ENCODE peak calls at places on chromosomes 5 and 9, in ten cellular contexts. V, O, L, X, S, N, P, K, T and Z are unnamed samples.

GRCh38 chr9:73451003-73451402 is 299.3 kb downstream of the ANXA1 start:
- DNase-seq in V (no peak), O (no peak), L (no peak), X (no peak), S (peak), N (no peak), P (no peak), K (no peak), T (no peak), Z (peak)

GRCh38 chr5:568809-569208 is 43.3 kb upstream of the CEP72 start:
- DNase-seq in V (no peak), O (no peak), L (no peak), X (no peak), S (no peak), N (no peak), P (no peak), K (no peak), T (no peak), Z (no peak)

GRCh38 chr9:135666534-135667402 is 3.7 kb downstream of the LCN9 start:
- DNase-seq in V (no peak), O (no peak), L (no peak), X (no peak), S (no peak), N (peak), P (no peak), K (no peak), T (no peak), Z (no peak)

GRCh38 chr5:72151169-72151568 is 43.9 kb downstream of the MAP1B start:
- DNase-seq in V (no peak), O (no peak), L (peak), X (no peak), S (no peak), N (no peak), P (no peak), K (no peak), T (no peak), Z (no peak)

GRCh38 chr5:57650360-57651069 is 167.9 kb upstream of the ACTBL2 start:
- DNase-seq in V (peak), O (peak), L (peak), X (peak), S (peak), N (no peak), P (no peak), K (peak), T (peak), Z (peak)

GRCh38 chr9:121692606-121693505 is 41.4 kb downstream of the DAB2IP start:
- DNase-seq in V (peak), O (peak), L (no peak), X (peak), S (peak), N (no peak), P (no peak), K (peak), T (peak), Z (peak)

GRCh38 chr5:138448070-138448469 is 9.2 kb downstream of the REEP2 start:
- DNase-seq in V (no peak), O (no peak), L (no peak), X (no peak), S (no peak), N (no peak), P (no peak), K (no peak), T (no peak), Z (no peak)

GRCh38 chr9:137053944-137054931 is at the start of gene ENTPD2:
- DNase-seq in V (no peak), O (peak), L (no peak), X (no peak), S (no peak), N (no peak), P (no peak), K (no peak), T (no peak), Z (no peak)

GRCh38 chr5:151357792-151358191 is 10.4 kb upstream of the SLC36A2 start:
- DNase-seq in V (no peak), O (no peak), L (peak), X (no peak), S (no peak), N (no peak), P (no peak), K (no peak), T (no peak), Z (no peak)

GRCh38 chr5:141821430-141821925 is 56.7 kb downstream of the PCDH1 start:
- DNase-seq in V (peak), O (peak), L (peak), X (peak), S (peak), N (no peak), P (no peak), K (peak), T (peak), Z (peak)

GRCh38 chr9:127489471-127490115 is 38.3 kb downstream of the LRSAM1 start:
- DNase-seq in V (no peak), O (peak), L (no peak), X (no peak), S (no peak), N (no peak), P (no peak), K (no peak), T (no peak), Z (no peak)

GRCh38 chr9:35733109-35733541 is 659 bp downstream of the CREB3 start:
- DNase-seq in V (peak), O (peak), L (peak), X (peak), S (no peak), N (no peak), P (no peak), K (peak), T (no peak), Z (no peak)

GRCh38 chr5:169100735-169101075 is 200.2 kb downstream of the SLIT3 start:
- DNase-seq in V (no peak), O (peak), L (peak), X (peak), S (no peak), N (no peak), P (no peak), K (peak), T (peak), Z (peak)

GRCh38 chr5:180352116-180352975 is 790 bp downstream of the GFPT2 start:
- DNase-seq in V (no peak), O (peak), L (no peak), X (no peak), S (no peak), N (peak), P (no peak), K (no peak), T (no peak), Z (no peak)

GRCh38 chr9:13427587-13427986 is 148.1 kb upstream of the MPDZ start:
- DNase-seq in V (peak), O (no peak), L (peak), X (peak), S (no peak), N (no peak), P (no peak), K (peak), T (peak), Z (no peak)

GRCh38 chr5:73709536-73710129 is 83.6 kb downstream of the ARHGEF28 start:
- DNase-seq in V (peak), O (no peak), L (peak), X (no peak), S (peak), N (no peak), P (no peak), K (peak), T (no peak), Z (no peak)

GRCh38 chr5:83396662-83397061 is 74.9 kb upstream of the VCAN start:
- DNase-seq in V (no peak), O (no peak), L (no peak), X (no peak), S (no peak), N (no peak), P (no peak), K (no peak), T (no peak), Z (no peak)

GRCh38 chr5:111945535-111945934 is 188.5 kb upstream of the NREP start:
- DNase-seq in V (peak), O (no peak), L (no peak), X (no peak), S (no peak), N (no peak), P (no peak), K (peak), T (no peak), Z (no peak)

GRCh38 chr9:126592461-126592860 is 21.3 kb upstream of the LMX1B start:
- DNase-seq in V (no peak), O (no peak), L (no peak), X (no peak), S (no peak), N (no peak), P (no peak), K (no peak), T (no peak), Z (no peak)

GRCh38 chr9:34500623-34501267 is 22.0 kb downstream of the ENHO start:
- DNase-seq in V (peak), O (peak), L (peak), X (peak), S (no peak), N (peak), P (no peak), K (peak), T (peak), Z (no peak)

GRCh38 chr5:2188661-2189060 is 305.9 kb upstream of the IRX4 start:
- DNase-seq in V (no peak), O (no peak), L (no peak), X (no peak), S (no peak), N (no peak), P (no peak), K (no peak), T (no peak), Z (no peak)

DNA sequence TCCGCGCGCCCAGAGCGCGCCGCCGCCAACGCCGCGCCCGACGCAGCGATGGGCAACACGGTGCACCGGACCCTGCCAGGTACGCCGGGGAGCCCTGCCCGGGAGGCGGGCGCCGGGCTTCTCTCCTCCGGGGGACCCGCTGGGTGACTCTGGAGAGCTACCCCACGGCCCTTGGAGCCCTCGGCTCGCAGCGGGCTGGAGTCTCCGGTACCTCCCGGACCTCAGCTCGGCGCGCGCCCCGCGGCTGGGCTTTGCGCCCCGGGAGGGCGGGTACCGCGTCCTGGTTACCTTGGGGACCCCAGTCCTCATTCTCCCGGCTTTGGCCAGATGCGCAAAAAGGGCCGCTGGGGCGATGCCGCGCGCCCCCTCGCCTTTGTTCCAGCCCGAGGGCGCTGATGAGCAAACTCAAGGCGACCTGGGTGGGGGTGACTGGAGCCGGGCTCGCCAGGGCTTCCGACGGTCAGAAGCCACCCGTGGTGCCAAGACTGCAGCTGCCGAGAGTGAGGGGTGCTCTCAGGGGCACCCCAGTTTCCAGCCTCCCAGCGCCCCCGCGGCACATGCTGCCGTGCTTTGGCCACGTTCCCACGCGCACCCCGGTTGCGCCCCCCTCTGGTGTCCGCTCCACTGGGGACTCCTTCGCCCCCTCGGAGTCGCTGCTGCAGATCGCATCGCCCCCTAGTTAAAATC is 439 bp downstream of the NEURL1B start:
- DNase-seq in V (no peak), O (no peak), L (no peak), X (peak), S (no peak), N (peak), P (no peak), K (no peak), T (no peak), Z (no peak)
- H3K4me3 ChIP-seq in V (peak), O (peak), L (peak), X (peak), S (peak), N (peak), P (peak), K (peak), T (peak), Z (peak)

GRCh38 chr5:67493676-67494075 is 297.1 kb upstream of the CD180 start:
- DNase-seq in V (no peak), O (peak), L (peak), X (peak), S (no peak), N (no peak), P (no peak), K (peak), T (no peak), Z (no peak)
- TF ChIP-seq CTCF in V (no peak), O (peak), L (peak), X (no peak), S (peak), N (no peak), P (peak), K (peak), T (peak), Z (peak)

DNA sequence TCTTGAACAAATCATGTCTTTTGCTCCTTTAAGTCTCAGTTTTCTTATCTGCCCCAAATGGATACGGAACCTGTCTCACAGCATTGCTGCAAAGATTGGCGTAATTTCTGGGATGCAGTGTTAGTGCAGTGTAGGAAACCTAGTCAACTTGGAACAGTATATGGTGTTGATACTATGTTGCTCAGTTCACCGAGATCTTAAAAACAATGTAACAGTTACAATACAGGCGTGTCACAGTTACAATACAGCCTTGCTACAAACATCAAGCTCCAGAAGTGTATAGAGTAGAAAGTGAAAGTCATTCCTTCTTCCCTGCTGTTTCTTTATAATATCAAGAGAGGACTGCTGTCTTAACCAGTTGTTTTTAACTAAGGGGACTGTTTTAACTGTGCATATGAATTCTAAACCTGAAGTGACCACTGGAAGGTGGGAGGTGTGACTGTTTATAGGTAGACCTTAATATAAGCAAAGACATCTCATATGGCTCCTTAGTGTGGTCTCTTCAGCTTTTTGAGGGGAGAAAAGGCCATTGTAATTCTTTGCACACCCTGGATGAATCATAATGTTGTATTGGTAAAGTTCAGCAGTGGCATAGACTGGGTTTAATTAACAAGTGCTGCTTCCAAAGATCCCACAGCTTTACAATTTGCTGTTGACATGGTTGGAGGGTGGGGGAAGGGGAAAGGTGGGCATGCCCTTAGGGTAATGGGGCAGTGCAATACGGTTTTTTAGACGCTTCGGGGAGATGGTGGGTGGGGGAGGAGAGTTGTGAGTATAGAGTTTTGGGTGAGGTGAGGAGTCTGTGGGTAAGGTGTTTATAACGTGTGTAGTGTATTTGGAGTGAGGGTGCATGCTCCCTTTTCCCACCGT is 12.9 kb downstream of the PRRC2B start:
- DNase-seq in V (no peak), O (no peak), L (no peak), X (no peak), S (no peak), N (no peak), P (no peak), K (no peak), T (no peak), Z (no peak)
- H3K4me3 ChIP-seq in V (peak), O (peak), L (no peak), X (no peak), S (no peak), N (no peak), P (peak), K (no peak), T (no peak), Z (peak)

DNA sequence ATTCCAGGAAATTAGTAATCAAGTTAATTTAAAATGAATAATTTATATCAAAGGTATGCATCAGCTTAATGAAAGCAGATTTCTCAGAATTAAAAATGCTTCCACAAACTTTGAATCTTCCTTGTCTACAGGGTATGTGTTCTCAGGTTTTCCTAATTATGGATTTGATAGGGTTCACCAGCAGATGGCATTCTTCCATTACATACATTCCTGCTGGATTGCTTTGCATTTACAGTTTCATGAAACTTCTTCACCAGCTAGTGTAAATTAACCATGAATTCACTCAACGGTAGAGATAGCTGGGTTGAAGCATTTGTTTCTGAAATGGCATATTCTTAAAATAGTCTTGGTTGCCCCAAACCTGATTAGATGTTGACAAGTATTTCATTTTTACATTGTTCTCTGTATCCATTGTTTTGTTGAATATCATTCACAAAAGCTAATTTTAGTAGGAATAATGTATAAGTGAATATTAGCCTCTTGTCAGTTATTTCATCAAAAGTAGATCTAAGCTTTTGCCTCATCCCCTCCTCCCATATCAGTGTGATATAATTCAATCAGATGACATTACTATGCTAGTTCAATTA is 68.7 kb upstream of the WDR41 start:
- DNase-seq in V (peak), O (no peak), L (peak), X (peak), S (peak), N (no peak), P (no peak), K (peak), T (peak), Z (no peak)
- TF ChIP-seq CTCF in V (peak), O (peak), L (peak), X (peak), S (peak), N (no peak), P (peak), K (peak), T (peak), Z (peak)

DNA sequence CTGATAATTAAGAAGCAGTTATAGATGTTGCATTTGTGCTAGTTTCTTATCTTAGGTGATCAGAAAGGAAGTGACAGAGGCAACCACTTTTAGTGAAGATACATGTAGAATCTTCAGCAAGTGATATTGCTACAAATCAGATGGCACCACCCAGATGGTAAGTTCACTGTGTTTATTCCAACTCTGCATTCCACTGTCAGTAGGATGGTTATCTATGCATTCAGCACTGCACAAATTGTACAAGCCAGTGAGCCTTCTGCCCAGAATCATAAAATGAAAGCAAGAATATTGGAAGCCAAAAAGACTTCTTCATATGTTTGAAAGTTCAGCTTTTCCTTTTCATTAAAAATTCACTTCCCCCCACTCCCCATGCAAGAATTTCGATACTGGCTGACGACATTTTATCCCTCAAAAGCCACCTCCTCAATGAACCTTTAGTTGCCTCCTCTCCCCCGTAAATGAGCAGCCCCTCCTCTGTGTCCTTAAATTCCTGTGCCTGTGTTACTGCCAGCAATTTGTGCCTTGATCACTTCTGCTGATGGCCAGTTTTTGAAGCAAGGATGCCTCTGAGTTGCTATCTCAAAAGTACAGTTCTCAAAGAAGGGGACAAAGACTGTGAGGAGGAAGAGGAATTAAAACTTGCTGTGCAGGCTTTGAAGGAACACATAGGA is 91.6 kb downstream of the ZSWIM6 start:
- DNase-seq in V (peak), O (no peak), L (no peak), X (no peak), S (no peak), N (no peak), P (no peak), K (no peak), T (no peak), Z (no peak)
- H3K4me3 ChIP-seq in V (no peak), O (no peak), L (no peak), X (no peak), S (no peak), N (no peak), P (no peak), K (no peak), T (no peak), Z (no peak)

GRCh38 chr9:110146371-110146770 is 61.6 kb downstream of the C9orf152 start:
- DNase-seq in V (peak), O (no peak), L (peak), X (no peak), S (no peak), N (no peak), P (no peak), K (no peak), T (no peak), Z (no peak)

GRCh38 chr9:110141118-110141797 is 66.7 kb downstream of the C9orf152 start:
- DNase-seq in V (peak), O (no peak), L (peak), X (peak), S (peak), N (no peak), P (no peak), K (peak), T (peak), Z (peak)

GRCh38 chr9:110142253-110142652 is 65.7 kb downstream of the C9orf152 start:
- DNase-seq in V (no peak), O (no peak), L (no peak), X (no peak), S (no peak), N (no peak), P (no peak), K (no peak), T (no peak), Z (no peak)

GRCh38 chr9:110142868-110143866 is 64.8 kb downstream of the C9orf152 start:
- DNase-seq in V (no peak), O (peak), L (no peak), X (peak), S (no peak), N (no peak), P (no peak), K (no peak), T (no peak), Z (no peak)

GRCh38 chr9:110143969-110144545 is 63.9 kb downstream of the C9orf152 start:
- DNase-seq in V (no peak), O (no peak), L (no peak), X (no peak), S (no peak), N (no peak), P (no peak), K (no peak), T (no peak), Z (no peak)
- TF ChIP-seq CTCF in V (no peak), O (no peak), L (no peak), X (no peak), S (no peak), N (no peak), P (no peak), K (no peak), T (no peak), Z (no peak)